ENCODE peak calls at places on chromosome 11, in seven cellular contexts. One of them, this sample, is unnamed. For H3K4me1 and H3K9me3, the result is how much of the 10 kb centered on the place peaks cover.

GRCh38 chr11:71998061-71998460 is 648 bp upstream of the IL18BP start:
- DNase-seq in H9: no peak
- DNase-seq in fibroblast of lung: no peak
- DNase-seq in Panc1: no peak
- DNase-seq in HCT116: no peak
- DNase-seq in thyroid gland: no peak
- DNase-seq in sigmoid colon: no peak
- DNase-seq in this sample: no peak

GRCh38 chr11:83020942-83021779 is 50.5 kb downstream of the RAB30 start:
- DNase-seq in HCT116: no peak
- DNase-seq in H9: no peak
- DNase-seq in fibroblast of lung: no peak
- DNase-seq in thyroid gland: no peak
- DNase-seq in Panc1: no peak
- DNase-seq in sigmoid colon: no peak
- DNase-seq in this sample: no peak

GRCh38 chr11:111388431-111388830 is 9.4 kb upstream of the POU2AF1 start:
- DNase-seq in HCT116: no peak
- DNase-seq in sigmoid colon: no peak
- DNase-seq in Panc1: no peak
- DNase-seq in thyroid gland: no peak
- DNase-seq in H9: no peak
- DNase-seq in fibroblast of lung: peak
- DNase-seq in this sample: no peak

GRCh38 chr11:84103096-84103495 is 816.9 kb upstream of the CCDC90B start:
- DNase-seq in H9: no peak
- DNase-seq in HCT116: no peak
- DNase-seq in sigmoid colon: no peak
- DNase-seq in fibroblast of lung: no peak
- DNase-seq in Panc1: no peak
- DNase-seq in thyroid gland: no peak
- DNase-seq in this sample: no peak

GRCh38 chr11:120715239-120715638 is 203.7 kb downstream of the GRIK4 start:
- DNase-seq in fibroblast of lung: no peak
- DNase-seq in sigmoid colon: no peak
- DNase-seq in thyroid gland: no peak
- DNase-seq in H9: no peak
- DNase-seq in HCT116: no peak
- DNase-seq in Panc1: no peak
- DNase-seq in this sample: peak

GRCh38 chr11:1887451-1888346 is 4.0 kb downstream of the PRR33 start:
- DNase-seq in HCT116: no peak
- DNase-seq in fibroblast of lung: no peak
- DNase-seq in H9: no peak
- DNase-seq in Panc1: no peak
- DNase-seq in sigmoid colon: no peak
- DNase-seq in thyroid gland: no peak
- DNase-seq in this sample: no peak

GRCh38 chr11:69638941-69639681 is 1.8 kb upstream of the CCND1 start:
- DNase-seq in sigmoid colon: peak
- DNase-seq in thyroid gland: peak
- DNase-seq in HCT116: peak
- DNase-seq in fibroblast of lung: peak
- DNase-seq in H9: peak
- DNase-seq in Panc1: peak
- DNase-seq in this sample: peak

GRCh38 chr11:3738723-3739122 is 58.6 kb downstream of the NUP98 start:
- DNase-seq in H9: no peak
- DNase-seq in sigmoid colon: no peak
- DNase-seq in fibroblast of lung: no peak
- DNase-seq in thyroid gland: no peak
- DNase-seq in HCT116: no peak
- DNase-seq in Panc1: no peak
- DNase-seq in this sample: no peak

GRCh38 chr11:8033312-8033715 is 46.2 kb downstream of the EIF3F start:
- DNase-seq in thyroid gland: peak
- DNase-seq in fibroblast of lung: peak
- DNase-seq in sigmoid colon: peak
- DNase-seq in Panc1: peak
- DNase-seq in HCT116: peak
- DNase-seq in H9: peak
- DNase-seq in this sample: peak

GRCh38 chr11:63998558-63999348 is 12.5 kb downstream of the OTUB1 start:
- DNase-seq in fibroblast of lung: no peak
- DNase-seq in H9: peak
- DNase-seq in HCT116: no peak
- DNase-seq in sigmoid colon: no peak
- DNase-seq in Panc1: no peak
- DNase-seq in thyroid gland: no peak
- DNase-seq in this sample: no peak

GRCh38 chr11:119094816-119095065 is 6.9 kb downstream of the DPAGT1 start:
- DNase-seq in fibroblast of lung: peak
- DNase-seq in H9: no peak
- DNase-seq in Panc1: no peak
- DNase-seq in thyroid gland: peak
- DNase-seq in HCT116: no peak
- DNase-seq in sigmoid colon: peak
- DNase-seq in this sample: peak

GRCh38 chr11:128506999-128507591 is 80.3 kb downstream of the ETS1 start:
- DNase-seq in sigmoid colon: peak
- DNase-seq in Panc1: no peak
- DNase-seq in HCT116: no peak
- DNase-seq in thyroid gland: peak
- DNase-seq in H9: no peak
- DNase-seq in fibroblast of lung: peak
- DNase-seq in this sample: peak

GRCh38 chr11:129283141-129283540 is 91.0 kb upstream of the ARHGAP32 start:
- DNase-seq in H9: peak
- DNase-seq in HCT116: peak
- DNase-seq in sigmoid colon: no peak
- DNase-seq in Panc1: no peak
- DNase-seq in thyroid gland: no peak
- DNase-seq in fibroblast of lung: no peak
- DNase-seq in this sample: no peak

GRCh38 chr11:17352925-17353227 is 1.3 kb downstream of the NCR3LG1 start:
- DNase-seq in Panc1: peak
- DNase-seq in fibroblast of lung: peak
- DNase-seq in HCT116: no peak
- DNase-seq in sigmoid colon: peak
- DNase-seq in thyroid gland: peak
- DNase-seq in H9: peak
- DNase-seq in this sample: peak

GRCh38 chr11:7514099-7514725 is 413 bp downstream of the PPFIBP2 start:
- DNase-seq in thyroid gland: peak
- DNase-seq in HCT116: no peak
- DNase-seq in fibroblast of lung: no peak
- DNase-seq in sigmoid colon: peak
- DNase-seq in Panc1: no peak
- DNase-seq in H9: no peak
- DNase-seq in this sample: peak

GRCh38 chr11:211295-211694 is 3.8 kb downstream of the RIC8A start:
- DNase-seq in Panc1: no peak
- DNase-seq in fibroblast of lung: no peak
- DNase-seq in H9: no peak
- DNase-seq in sigmoid colon: peak
- DNase-seq in thyroid gland: no peak
- DNase-seq in HCT116: no peak
- DNase-seq in this sample: no peak

GRCh38 chr11:87398913-87399312 is 361.2 kb downstream of the TMEM135 start:
- DNase-seq in fibroblast of lung: peak
- DNase-seq in thyroid gland: peak
- DNase-seq in sigmoid colon: peak
- DNase-seq in Panc1: no peak
- DNase-seq in H9: no peak
- DNase-seq in HCT116: no peak
- DNase-seq in this sample: no peak

GRCh38 chr11:95108159-95108611 is 18.5 kb downstream of the ENDOD1 start:
- DNase-seq in Panc1: no peak
- DNase-seq in thyroid gland: peak
- DNase-seq in HCT116: no peak
- DNase-seq in H9: no peak
- DNase-seq in sigmoid colon: no peak
- DNase-seq in fibroblast of lung: peak
- DNase-seq in this sample: no peak

GRCh38 chr11:46160100-46160499 is 38.8 kb upstream of the PHF21A start:
- DNase-seq in Panc1: no peak
- DNase-seq in H9: no peak
- DNase-seq in sigmoid colon: no peak
- DNase-seq in fibroblast of lung: no peak
- DNase-seq in HCT116: no peak
- DNase-seq in thyroid gland: peak
- DNase-seq in this sample: no peak

GRCh38 chr11:125412509-125412908 is 83.6 kb downstream of the FEZ1 start:
- DNase-seq in HCT116: no peak
- DNase-seq in fibroblast of lung: no peak
- DNase-seq in sigmoid colon: no peak
- DNase-seq in Panc1: no peak
- DNase-seq in thyroid gland: no peak
- DNase-seq in H9: no peak
- DNase-seq in this sample: no peak

GRCh38 chr11:34343686-34344085 is 14.1 kb downstream of the ABTB2 start:
- DNase-seq in fibroblast of lung: no peak
- DNase-seq in sigmoid colon: no peak
- DNase-seq in HCT116: no peak
- DNase-seq in thyroid gland: no peak
- DNase-seq in Panc1: no peak
- DNase-seq in H9: no peak
- DNase-seq in this sample: no peak

GRCh38 chr11:34341096-34341495 is 16.7 kb downstream of the ABTB2 start:
- DNase-seq in HCT116: no peak
- DNase-seq in sigmoid colon: no peak
- DNase-seq in H9: no peak
- DNase-seq in thyroid gland: no peak
- DNase-seq in fibroblast of lung: no peak
- DNase-seq in Panc1: no peak
- DNase-seq in this sample: no peak

GRCh38 chr11:34340653-34341052 is 17.2 kb downstream of the ABTB2 start:
- DNase-seq in Panc1: no peak
- DNase-seq in fibroblast of lung: no peak
- DNase-seq in thyroid gland: no peak
- DNase-seq in sigmoid colon: no peak
- DNase-seq in HCT116: no peak
- DNase-seq in H9: no peak
- DNase-seq in this sample: no peak

GRCh38 chr11:34343153-34343552 is 14.7 kb downstream of the ABTB2 start:
- DNase-seq in thyroid gland: no peak
- DNase-seq in Panc1: no peak
- DNase-seq in H9: no peak
- DNase-seq in fibroblast of lung: peak
- DNase-seq in HCT116: no peak
- DNase-seq in sigmoid colon: no peak
- DNase-seq in this sample: no peak

GRCh38 chr11:34342008-34342533 is 15.7 kb downstream of the ABTB2 start:
- DNase-seq in fibroblast of lung: peak
- DNase-seq in H9: no peak
- DNase-seq in sigmoid colon: peak
- DNase-seq in Panc1: no peak
- DNase-seq in HCT116: no peak
- DNase-seq in thyroid gland: no peak
- DNase-seq in this sample: no peak
- H3K4me1 ChIP-seq in fibroblast of lung: under half
- H3K4me1 ChIP-seq in H9: under half
- H3K4me1 ChIP-seq in sigmoid colon: under half
- H3K4me1 ChIP-seq in Panc1: half or more
- H3K4me1 ChIP-seq in HCT116: half or more
- H3K4me1 ChIP-seq in thyroid gland: under half
- H3K4me1 ChIP-seq in this sample: under half

GRCh38 chr11:70824590-70825300 is 426.4 kb downstream of the CTTN start:
- DNase-seq in sigmoid colon: no peak
- DNase-seq in fibroblast of lung: no peak
- DNase-seq in HCT116: no peak
- DNase-seq in Panc1: no peak
- DNase-seq in H9: no peak
- DNase-seq in thyroid gland: peak
- DNase-seq in this sample: no peak
- H3K9me3 ChIP-seq in sigmoid colon: under half
- H3K9me3 ChIP-seq in fibroblast of lung: under half
- H3K9me3 ChIP-seq in HCT116: under half
- H3K9me3 ChIP-seq in Panc1: under half
- H3K9me3 ChIP-seq in H9: under half
- H3K9me3 ChIP-seq in thyroid gland: under half
- H3K9me3 ChIP-seq in this sample: under half

DNA sequence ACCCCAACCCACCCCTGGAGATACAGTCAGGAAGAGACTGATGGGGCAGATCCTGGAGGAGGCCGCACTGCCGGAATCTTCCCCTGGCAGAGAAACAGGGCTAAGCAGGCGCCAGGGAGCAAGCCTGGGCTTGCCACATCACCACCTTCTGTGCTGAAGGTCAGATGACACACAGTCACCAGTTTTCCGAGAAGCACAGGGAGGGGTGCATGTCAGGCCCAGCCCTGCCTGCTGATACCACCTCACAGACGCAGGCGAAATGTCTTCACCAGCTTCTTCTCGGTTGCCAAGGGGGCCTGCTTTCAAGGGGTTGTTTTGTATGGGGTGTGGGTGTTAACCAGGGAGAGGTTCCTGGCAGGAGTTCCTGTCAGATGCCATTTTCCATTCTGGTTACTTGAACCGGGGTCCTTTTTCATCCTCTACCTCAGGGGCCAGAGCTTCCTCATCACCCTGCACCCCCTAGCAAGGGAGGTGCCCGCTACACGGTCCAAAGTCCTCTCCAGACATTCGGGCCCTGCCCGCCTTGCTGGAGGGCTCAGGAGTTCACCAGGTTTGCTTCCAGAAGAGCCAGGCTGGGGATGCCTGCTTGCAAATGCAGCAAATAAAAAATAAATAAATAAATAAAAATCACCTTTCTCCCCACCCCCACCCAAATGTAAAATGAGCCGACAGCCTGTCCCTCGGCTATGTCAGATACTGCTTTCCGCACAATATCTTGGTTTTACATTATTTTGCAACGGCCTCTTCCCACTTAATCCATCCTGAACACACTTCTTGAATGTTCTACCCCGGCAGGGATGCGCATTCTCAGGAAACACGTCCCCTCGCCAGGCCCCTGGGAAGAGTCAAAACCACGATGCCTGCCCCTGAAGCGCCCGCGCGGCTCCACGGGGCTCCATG is 1.1 kb upstream of the NEAT1 start:
- DNase-seq in Panc1: no peak
- DNase-seq in thyroid gland: peak
- DNase-seq in fibroblast of lung: peak
- DNase-seq in sigmoid colon: peak
- DNase-seq in H9: peak
- DNase-seq in HCT116: peak
- DNase-seq in this sample: peak
- H3K4me1 ChIP-seq in Panc1: half or more
- H3K4me1 ChIP-seq in thyroid gland: under half
- H3K4me1 ChIP-seq in fibroblast of lung: under half
- H3K4me1 ChIP-seq in sigmoid colon: half or more
- H3K4me1 ChIP-seq in H9: under half
- H3K4me1 ChIP-seq in HCT116: half or more
- H3K4me1 ChIP-seq in this sample: under half

DNA sequence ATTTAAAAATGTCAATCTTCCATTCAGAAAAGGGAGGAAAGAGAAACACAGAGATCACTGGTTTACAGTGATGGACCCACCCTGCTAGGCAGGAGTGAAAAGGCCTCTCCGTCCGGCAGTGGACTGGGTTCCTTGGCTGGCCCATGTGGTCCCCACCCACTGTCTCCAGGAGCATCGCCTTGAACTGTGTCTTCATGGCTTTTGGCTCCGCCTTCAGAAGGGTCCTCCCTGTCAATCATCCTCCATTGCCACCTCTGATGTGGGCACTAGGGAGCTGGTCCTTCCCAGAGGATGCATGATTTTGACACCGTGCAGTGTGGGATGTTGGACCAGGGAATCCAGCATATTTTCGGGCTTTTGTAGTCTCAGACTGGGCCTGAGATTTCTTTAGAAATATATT is 58.2 kb upstream of the B3GAT1 start:
- DNase-seq in fibroblast of lung: no peak
- DNase-seq in H9: no peak
- DNase-seq in sigmoid colon: no peak
- DNase-seq in thyroid gland: no peak
- DNase-seq in HCT116: no peak
- DNase-seq in Panc1: no peak
- DNase-seq in this sample: no peak
- H3K9me3 ChIP-seq in fibroblast of lung: under half
- H3K9me3 ChIP-seq in H9: under half
- H3K9me3 ChIP-seq in sigmoid colon: under half
- H3K9me3 ChIP-seq in thyroid gland: under half
- H3K9me3 ChIP-seq in HCT116: under half
- H3K9me3 ChIP-seq in Panc1: under half
- H3K9me3 ChIP-seq in this sample: under half